ENCODE peak calls at places on chromosomes 11 and 22, in four cellular contexts. Q is tibial nerve, L is H9, W is tibial artery. T is an unnamed sample. For H3K9me3 and H3K27me3, the result is how much of the 10 kb centered on the place peaks cover.

GRCh38 chr22:37021710-37022482 is 2.4 kb downstream of the MPST start:
- DNase-seq in W (no peak), Q (no peak), L (no peak), T (no peak)

GRCh38 chr11:2399488-2400068 is 972 bp upstream of the TSSC4 start:
- DNase-seq in L (peak), W (no peak), Q (no peak), T (no peak)

GRCh38 chr11:3184732-3185347 is 19.7 kb upstream of the OSBPL5 start:
- DNase-seq in W (peak), L (no peak), Q (no peak), T (no peak)

GRCh38 chr11:130383363-130384168 is 44.8 kb downstream of the ADAMTS8 start:
- DNase-seq in Q (no peak), L (peak), W (no peak), T (no peak)

GRCh38 chr11:100467821-100468508 is 219.1 kb upstream of the ARHGAP42 start:
- DNase-seq in W (no peak), Q (no peak), L (no peak), T (no peak)

GRCh38 chr11:69801513-69802335 is 17.5 kb downstream of the FGF3 start:
- DNase-seq in W (no peak), Q (no peak), L (peak), T (no peak)

GRCh38 chr11:41879186-41879738 is 419.8 kb upstream of the LRRC4C start:
- DNase-seq in Q (no peak), L (no peak), W (no peak), T (no peak)

GRCh38 chr22:23786261-23786710 is 480 bp upstream of the SMARCB1 start:
- DNase-seq in L (no peak), W (no peak), Q (no peak), T (no peak)

GRCh38 chr11:111604392-111605009 is 2.3 kb downstream of the SIK2 start:
- DNase-seq in Q (no peak), L (no peak), W (no peak), T (no peak)

GRCh38 chr11:61107888-61108287 is 5.6 kb downstream of the CD5 start:
- DNase-seq in Q (no peak), W (no peak), L (no peak), T (no peak)

GRCh38 chr11:73151371-73151870 is 9.3 kb upstream of the FCHSD2 start:
- DNase-seq in Q (no peak), W (peak), L (no peak), T (no peak)

GRCh38 chr11:44241851-44242250 is 68.1 kb downstream of the ALX4 start:
- DNase-seq in W (no peak), L (no peak), Q (peak), T (no peak)

GRCh38 chr22:37525073-37525745 is 6.0 kb upstream of the CARD10 start:
- DNase-seq in Q (no peak), W (no peak), L (no peak), T (no peak)

GRCh38 chr11:60914620-60915249 is 777 bp downstream of the TMEM109 start:
- DNase-seq in Q (no peak), L (peak), W (no peak), T (no peak)

GRCh38 chr11:19508166-19508565 is 204.5 kb upstream of the NAV2 start:
- DNase-seq in Q (no peak), L (no peak), W (no peak), T (no peak)

GRCh38 chr11:116792869-116793475 is 1.3 kb upstream of the APOA5 start:
- DNase-seq in L (no peak), W (no peak), Q (no peak), T (no peak)

DNA sequence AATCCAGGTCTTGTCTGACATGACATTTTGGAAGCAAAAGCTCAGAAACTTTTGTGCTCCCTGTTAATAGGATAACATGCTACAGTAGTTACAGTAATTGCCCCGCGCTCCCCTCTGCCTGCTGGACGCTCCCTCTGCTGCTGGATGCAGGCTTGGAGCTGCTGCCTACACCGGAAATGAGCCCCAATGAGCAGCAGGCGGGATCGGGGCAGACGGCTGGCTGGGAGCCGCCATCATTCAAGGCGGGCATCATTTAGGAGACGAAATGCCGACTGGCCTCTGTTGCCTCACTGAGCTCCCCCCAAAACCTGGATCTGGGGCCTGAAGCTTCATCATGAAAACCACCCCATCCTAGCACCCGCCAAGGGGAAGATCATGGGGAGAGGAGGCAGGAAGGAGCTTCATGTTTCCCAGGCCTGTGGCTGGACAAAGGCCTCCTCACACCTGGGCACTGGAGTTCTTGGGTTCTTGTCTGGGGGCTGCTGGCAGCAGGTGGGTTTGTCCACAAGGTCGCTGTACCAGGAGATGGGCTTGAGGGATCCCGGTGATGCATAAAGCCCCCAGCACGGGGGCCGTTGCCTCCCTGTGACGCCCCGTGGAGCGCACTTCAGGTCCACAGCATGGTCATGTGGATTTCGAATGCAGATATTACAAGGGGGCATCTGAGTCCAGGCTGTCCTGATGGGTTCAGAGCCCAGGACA is 664.3 kb downstream of the BRD1 start:
- DNase-seq in L (no peak), W (no peak), Q (no peak), T (no peak)
- H3K9me3 ChIP-seq in L (under half), W (under half), Q (under half), T (under half)

DNA sequence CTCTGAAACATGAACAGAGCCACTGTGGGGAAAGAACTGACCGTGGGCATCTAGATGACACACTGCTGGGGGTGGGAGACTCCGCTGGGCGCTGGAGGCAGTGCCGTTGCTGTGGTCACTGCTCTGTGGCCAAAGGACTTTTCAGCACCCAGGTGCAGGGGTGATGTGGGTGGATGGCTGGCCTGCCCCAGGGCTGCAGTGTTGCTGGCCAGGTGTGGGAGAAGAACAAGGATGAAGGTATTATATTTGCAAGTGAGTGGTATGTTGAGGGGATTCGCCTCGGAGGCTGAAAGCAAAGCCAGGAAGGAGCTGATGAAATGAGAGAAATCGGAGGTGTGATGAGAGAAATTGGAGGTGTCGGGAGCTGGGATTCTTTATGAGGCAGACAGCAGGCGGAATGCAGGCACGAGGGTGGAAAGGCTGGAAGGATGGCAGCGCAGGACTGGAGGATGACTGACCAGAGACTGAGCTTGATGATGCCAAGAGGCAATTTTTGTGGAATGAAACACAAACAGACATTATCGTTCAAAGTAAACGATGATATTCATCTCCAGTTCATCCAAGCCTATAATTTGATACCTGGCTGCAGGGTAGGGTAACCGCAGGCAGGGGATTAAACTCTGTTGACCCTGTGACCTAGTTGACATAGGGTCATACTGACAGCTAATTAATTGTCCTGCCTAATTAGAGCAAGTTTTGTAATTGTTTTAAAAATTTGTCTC is 19.3 kb upstream of the TMPRSS4 start:
- DNase-seq in W (peak), Q (no peak), L (no peak), T (no peak)
- H3K27me3 ChIP-seq in W (under half), Q (under half), L (under half), T (under half)

GRCh38 chr11:38517991-38518390 is 1920.0 kb upstream of the RAG2 start:
- DNase-seq in W (no peak), L (no peak), Q (no peak), T (no peak)
- H3K9me3 ChIP-seq in W (under half), L (under half), Q (under half), T (under half)

DNA sequence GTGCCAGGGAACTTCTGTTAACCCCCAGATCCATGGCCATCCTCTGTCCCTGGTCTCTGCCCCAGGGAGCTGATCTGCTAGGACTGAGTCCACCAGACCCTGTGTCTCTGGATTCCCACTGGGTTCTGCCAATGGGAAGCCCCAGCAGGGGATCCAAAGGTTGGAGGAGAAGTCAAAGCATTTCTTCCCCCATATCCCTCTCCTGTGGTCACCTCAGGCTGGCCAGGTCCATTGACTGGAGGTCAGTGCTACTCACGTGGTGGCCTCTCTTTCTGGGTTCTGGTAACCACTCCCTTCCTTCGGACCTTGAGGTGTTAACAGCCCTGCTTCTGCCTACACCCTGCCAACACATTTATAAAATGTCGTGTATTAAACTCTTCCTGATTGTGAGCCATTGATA is 69.7 kb upstream of the NECTIN1 start:
- DNase-seq in L (no peak), Q (no peak), W (no peak), T (no peak)
- H3K27me3 ChIP-seq in L (under half), Q (under half), W (under half), T (under half)

DNA sequence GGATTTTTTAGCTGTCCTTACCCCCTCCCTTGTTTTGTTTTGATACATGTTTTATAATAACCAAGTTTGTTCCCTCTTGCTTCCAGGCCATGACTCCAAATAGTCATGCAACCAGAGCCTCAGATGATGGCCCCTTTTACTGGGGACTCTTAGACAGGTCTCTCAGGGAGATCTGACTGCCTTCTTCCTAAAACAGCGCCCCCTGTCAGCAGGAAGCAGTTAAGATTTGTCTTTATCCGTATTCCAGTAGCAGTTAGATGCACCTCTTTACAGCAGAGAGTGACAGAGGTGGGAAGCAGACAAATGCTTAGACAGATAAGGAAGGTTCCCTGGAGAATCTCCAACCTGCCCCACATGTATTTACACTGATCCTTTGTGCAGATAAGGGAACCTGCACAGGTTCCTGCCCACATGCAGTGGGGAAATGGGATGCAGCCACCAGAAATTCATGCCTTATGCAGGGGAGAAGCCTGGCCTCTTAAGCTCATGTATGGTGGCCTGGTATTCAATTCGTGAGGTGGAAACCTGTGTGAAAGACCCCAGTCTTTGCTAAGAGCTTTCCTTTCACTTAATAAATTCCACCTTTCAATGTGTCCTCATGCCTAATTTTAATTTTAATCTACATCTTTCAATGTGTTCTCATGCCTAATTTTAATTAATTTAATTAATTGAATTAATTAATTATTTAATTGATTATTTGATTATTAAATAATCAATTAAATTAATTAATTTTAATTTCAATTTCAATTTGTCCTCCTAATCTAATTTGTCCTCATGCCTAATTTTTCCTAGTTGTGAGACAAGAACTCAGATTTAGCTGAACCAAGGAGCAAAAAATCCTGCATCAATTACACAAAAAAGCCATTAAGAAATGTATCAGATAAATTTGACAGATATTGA is 11.5 kb upstream of the GLYAT start:
- DNase-seq in L (no peak), Q (no peak), W (no peak), T (no peak)
- H3K9me3 ChIP-seq in L (half or more), Q (under half), W (under half), T (under half)

DNA sequence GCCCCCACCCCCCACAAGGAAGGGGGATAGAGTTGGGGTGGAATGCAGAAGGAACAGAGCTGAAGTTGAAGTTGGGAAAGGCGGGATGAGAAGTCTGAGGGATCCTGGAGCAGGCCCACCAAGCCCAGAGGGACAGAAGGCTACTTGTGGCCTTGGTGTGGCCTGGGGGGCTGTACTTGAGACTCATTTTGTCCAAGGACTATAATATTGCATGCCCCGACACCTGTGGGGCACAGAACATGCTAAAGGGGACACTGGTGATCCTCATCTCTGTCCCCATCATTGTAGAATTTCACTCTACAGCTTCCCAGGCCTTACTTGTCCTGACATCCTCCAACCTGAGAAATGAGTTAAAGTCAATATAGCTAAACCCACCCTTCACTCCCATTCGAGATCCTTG is 1.3 kb downstream of the ESAM start:
- DNase-seq in W (no peak), Q (no peak), L (no peak), T (no peak)
- H3K27me3 ChIP-seq in W (under half), Q (half or more), L (half or more), T (under half)

GRCh38 chr11:29518389-29519174 is 498.2 kb downstream of the KCNA4 start:
- DNase-seq in L (peak), Q (no peak), W (no peak), T (no peak)
- H3K9me3 ChIP-seq in L (under half), Q (under half), W (under half), T (under half)

GRCh38 chr22:19888131-19888746 is 33.6 kb upstream of the GNB1L start:
- DNase-seq in Q (no peak), W (no peak), L (no peak), T (no peak)
- H3K27me3 ChIP-seq in Q (under half), W (under half), L (under half), T (under half)

DNA sequence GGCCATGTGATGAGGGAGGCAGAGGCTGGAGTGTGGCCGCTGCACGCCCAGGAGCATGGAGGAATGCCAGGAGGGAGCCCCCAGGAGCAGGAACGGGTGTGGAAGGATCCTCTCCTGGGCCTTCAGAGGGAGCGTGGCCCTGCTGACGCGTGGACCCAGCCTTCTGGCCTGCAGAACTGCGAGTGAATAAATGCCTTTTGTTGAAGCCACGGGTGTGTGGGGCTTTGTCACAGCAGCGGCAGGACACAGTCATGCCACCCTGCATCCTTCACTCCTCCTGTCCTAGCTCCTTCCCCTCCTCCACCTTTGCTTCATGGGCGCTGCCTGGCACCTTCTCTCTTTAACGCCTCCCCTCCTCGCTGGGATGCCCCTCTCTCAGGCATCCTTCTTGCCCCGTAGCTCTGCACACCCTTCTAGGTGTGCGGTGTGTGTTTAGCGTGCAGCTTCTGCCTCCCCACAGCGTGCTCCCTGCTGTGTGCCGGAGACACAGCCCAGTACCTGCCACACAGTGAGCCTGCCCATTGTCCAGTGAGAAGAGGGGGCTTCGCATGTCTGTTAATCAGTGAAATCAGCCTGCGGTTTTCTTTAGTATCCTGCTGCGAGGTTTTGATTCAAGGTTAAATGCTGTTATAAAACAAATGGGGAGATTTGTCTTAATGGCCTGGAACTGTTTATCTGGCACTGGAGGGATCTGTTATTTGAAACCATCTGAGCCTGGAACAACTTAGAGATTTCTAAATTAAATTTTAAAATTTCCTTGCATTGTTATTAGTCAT is 459.6 kb downstream of the TBC1D22A start:
- DNase-seq in W (no peak), Q (no peak), L (peak), T (no peak)
- H3K9me3 ChIP-seq in W (under half), Q (under half), L (half or more), T (under half)